ENCODE peak calls at places on chromosomes 1 and 21, in five cellular contexts. A is BJ, K is lower leg skin, M is HL-60, T is Peyer's patch. Q is an unnamed sample.

GRCh38 chr1:224799083-224799482 is 130.4 kb upstream of the DNAH14 start:
- DNase-seq in A (no peak), K (no peak), M (no peak), T (no peak), Q (no peak)

GRCh38 chr1:43691871-43692815 is 15.2 kb upstream of the ST3GAL3 start:
- DNase-seq in A (no peak), K (no peak), M (no peak), T (no peak), Q (no peak)

GRCh38 chr1:157490337-157491165 is 61.8 kb downstream of the FCRL5 start:
- DNase-seq in A (no peak), K (peak; percentile 55), M (peak; percentile 73), T (peak; percentile 83), Q (peak; percentile 90)

GRCh38 chr1:244349581-244350001 is 102.1 kb downstream of the ADSS2 start:
- DNase-seq in A (no peak), K (no peak), M (no peak), T (no peak), Q (no peak)

GRCh38 chr1:186519981-186520380 is 59.1 kb upstream of the PDC start:
- DNase-seq in A (no peak), K (no peak), M (no peak), T (no peak), Q (no peak)

GRCh38 chr1:98049370-98050115 is 128.7 kb upstream of the DPYD start:
- DNase-seq in A (no peak), K (no peak), M (no peak), T (no peak), Q (no peak)

GRCh38 chr1:40751802-40752201 is 31.8 kb upstream of the KCNQ4 start:
- DNase-seq in A (no peak), K (no peak), M (no peak), T (no peak), Q (no peak)

GRCh38 chr1:78122389-78122788 is 76.6 kb downstream of the GIPC2 start:
- DNase-seq in A (no peak), K (no peak), M (no peak), T (no peak), Q (no peak)

GRCh38 chr1:181148636-181149035 is 60.1 kb downstream of the IER5 start:
- DNase-seq in A (no peak), K (no peak), M (no peak), T (no peak), Q (no peak)

GRCh38 chr1:204493145-204493881 is 1.3 kb downstream of the PIK3C2B start:
- DNase-seq in A (no peak), K (peak; percentile 85), M (no peak), T (peak; percentile 88), Q (peak; percentile 73)

GRCh38 chr1:228768345-228768717 is 33.1 kb downstream of the RHOU start:
- DNase-seq in A (no peak), K (no peak), M (no peak), T (no peak), Q (peak; percentile 6)

GRCh38 chr1:17207966-17208418 is 3.1 kb downstream of the PADI1 start:
- DNase-seq in A (no peak), K (no peak), M (peak; percentile 22), T (no peak), Q (peak; percentile 71)

GRCh38 chr1:10901091-10901893 is 104.8 kb upstream of the CASZ1 start:
- DNase-seq in A (no peak), K (peak; percentile 42), M (no peak), T (no peak), Q (peak; percentile 19)

GRCh38 chr1:150159550-150159949 is 9.8 kb downstream of the PLEKHO1 start:
- DNase-seq in A (no peak), K (no peak), M (peak; percentile 70), T (no peak), Q (no peak)

GRCh38 chr1:19113362-19114092 is 96.5 kb downstream of the UBR4 start:
- DNase-seq in A (no peak), K (no peak), M (peak; percentile 15), T (no peak), Q (peak; percentile 42)

GRCh38 chr1:218829143-218829542 is 344.5 kb upstream of the LYPLAL1 start:
- DNase-seq in A (no peak), K (no peak), M (no peak), T (no peak), Q (peak; percentile 11)

GRCh38 chr1:199687321-199687720 is 340.2 kb upstream of the NR5A2 start:
- DNase-seq in A (no peak), K (no peak), M (no peak), T (no peak), Q (no peak)

GRCh38 chr1:71307451-71307850 is 226.6 kb upstream of the ZRANB2 start:
- DNase-seq in A (peak; percentile 37), K (peak; percentile 33), M (peak; percentile 48), T (no peak), Q (no peak)

GRCh38 chr1:10057305-10057704 is 24.5 kb downstream of the UBE4B start:
- DNase-seq in A (no peak), K (no peak), M (no peak), T (no peak), Q (no peak)

GRCh38 chr1:154481058-154481457 is 21.0 kb upstream of the TDRD10 start:
- DNase-seq in A (no peak), K (no peak), M (no peak), T (no peak), Q (no peak)

GRCh38 chr1:181089017-181089776 is 697 bp downstream of the IER5 start:
- DNase-seq in A (no peak), K (no peak), M (no peak), T (no peak), Q (peak; percentile 46)

GRCh38 chr1:156499703-156500577 is 635 bp downstream of the MEF2D start:
- DNase-seq in A (no peak), K (peak; percentile 51), M (no peak), T (peak; percentile 65), Q (peak; percentile 46)

GRCh38 chr1:233393084-233393840 is 65.7 kb downstream of the MAP3K21 start:
- DNase-seq in A (no peak), K (no peak), M (no peak), T (no peak), Q (no peak)

GRCh38 chr21:34852438-34852837 is 183.6 kb downstream of the CLIC6 start:
- DNase-seq in A (no peak), K (no peak), M (no peak), T (no peak), Q (no peak)

GRCh38 chr1:101198842-101199636 is 37.8 kb upstream of the S1PR1 start:
- DNase-seq in A (no peak), K (no peak), M (no peak), T (no peak), Q (no peak)

GRCh38 chr1:156664046-156664948 is 12.9 kb downstream of the NES start:
- DNase-seq in A (no peak), K (no peak), M (no peak), T (no peak), Q (no peak)

GRCh38 chr21:39006653-39007417 is 176.4 kb downstream of the PSMG1 start:
- DNase-seq in A (no peak), K (peak; percentile 74), M (peak; percentile 42), T (peak; percentile 67), Q (no peak)

GRCh38 chr1:95992013-95992412 is 729.6 kb upstream of the PTBP2 start:
- DNase-seq in A (no peak), K (no peak), M (no peak), T (no peak), Q (no peak)

GRCh38 chr1:27522860-27523665 is 33.1 kb upstream of the WASF2 start:
- DNase-seq in A (no peak), K (no peak), M (peak; percentile 41), T (no peak), Q (no peak)

GRCh38 chr1:201578008-201578888 is 39.3 kb downstream of the NAV1 start:
- DNase-seq in A (no peak), K (no peak), M (no peak), T (no peak), Q (no peak)

GRCh38 chr1:46370214-46370633 is 23.9 kb upstream of the FAAH start:
- DNase-seq in A (no peak), K (no peak), M (peak; percentile 40), T (no peak), Q (peak; percentile 40)

GRCh38 chr1:42176902-42177519 is 12.5 kb upstream of the GUCA2A start:
- DNase-seq in A (no peak), K (no peak), M (peak; percentile 34), T (no peak), Q (peak; percentile 50)

GRCh38 chr1:33004628-33005027 is 32.1 kb downstream of the AK2 start:
- DNase-seq in A (no peak), K (no peak), M (no peak), T (no peak), Q (no peak)

DNA sequence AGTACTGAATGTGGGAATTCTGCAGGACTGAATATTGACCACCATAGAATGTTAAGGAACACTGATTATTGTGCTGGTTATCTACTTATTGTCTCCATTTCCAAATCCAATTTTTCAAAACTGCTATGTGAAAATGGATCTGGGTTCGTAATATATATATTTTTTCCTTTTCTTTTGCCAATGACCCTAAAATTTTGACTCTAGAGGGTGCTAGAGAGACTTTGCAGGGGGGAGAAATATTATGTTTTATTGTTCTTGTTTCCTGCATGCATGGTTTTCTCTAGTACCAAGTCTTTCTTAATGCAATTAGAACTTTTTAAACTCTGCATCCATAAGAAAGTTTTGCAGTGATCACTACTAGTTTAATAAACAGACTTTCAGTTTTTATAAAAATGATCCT is 1256.9 kb downstream of the BRINP3 start:
- DNase-seq in A (no peak), K (no peak), M (no peak), T (no peak), Q (no peak)
- TF ChIP-seq CTCF in A (no peak), K (no peak), M (no peak), T (no peak), Q (peak; percentile 18)

GRCh38 chr1:213936571-213936970 is 51.2 kb upstream of the PROX1 start:
- DNase-seq in A (no peak), K (no peak), M (no peak), T (no peak), Q (no peak)
- TF ChIP-seq CTCF in A (no peak), K (no peak), M (no peak), T (no peak), Q (no peak)

GRCh38 chr1:197519741-197520334 is 251.8 kb downstream of the CRB1 start:
- DNase-seq in A (no peak), K (no peak), M (no peak), T (no peak), Q (no peak)
- TF ChIP-seq CTCF in A (peak; percentile 60), K (no peak), M (peak; percentile 32), T (peak; percentile 26), Q (peak; percentile 30)

DNA sequence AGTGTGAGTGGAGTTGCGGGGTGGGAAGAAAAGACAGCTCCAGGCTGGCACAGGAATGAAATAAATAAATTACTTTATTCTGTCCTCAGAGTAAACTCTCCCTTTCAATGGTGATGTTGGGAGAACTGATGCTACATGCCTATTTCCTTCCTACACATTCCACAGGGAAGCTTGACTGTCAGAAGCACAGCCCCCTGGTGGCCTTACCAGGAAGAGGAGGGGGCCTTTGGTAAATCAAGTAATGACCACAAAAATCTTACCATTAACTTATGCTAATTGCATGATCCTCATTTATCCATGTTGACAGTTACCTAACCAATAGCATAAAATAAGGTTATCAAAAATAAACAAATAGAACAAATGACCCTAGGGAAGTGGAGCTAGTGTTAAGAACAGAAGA is 605.0 kb upstream of the PKN2 start:
- DNase-seq in A (no peak), K (no peak), M (no peak), T (no peak), Q (no peak)
- TF ChIP-seq CTCF in A (peak; percentile 40), K (no peak), M (no peak), T (no peak), Q (peak; percentile 27)